ENCODE peak calls at places on chromosomes 16 and 17, in four cellular contexts. S, M, B and O are unnamed samples.

GRCh38 chr17:81196505-81197408 is 26.0 kb downstream of the CEP131 start:
- DNase-seq in S (no peak), M (no peak), B (no peak), O (no peak)

GRCh38 chr17:64599187-64599676 is 62.9 kb downstream of the SMURF2 start:
- DNase-seq in B (no peak), M (peak; percentile 31), S (no peak), O (peak; percentile 40)

GRCh38 chr17:28467456-28468025 is 5.9 kb upstream of the SLC13A2 start:
- DNase-seq in B (no peak), S (no peak), M (no peak), O (no peak)

GRCh38 chr17:27630607-27631408 is at the start of gene LGALS9:
- DNase-seq in S (no peak), B (no peak), M (no peak), O (peak; percentile 89)

GRCh38 chr16:54140057-54140787 is 146.4 kb downstream of the IRX3 start:
- DNase-seq in B (no peak), S (no peak), M (no peak), O (no peak)

GRCh38 chr16:89152831-89153700 is 18.5 kb upstream of the CDH15 start:
- DNase-seq in B (no peak), M (no peak), S (no peak), O (no peak)

GRCh38 chr16:22217890-22218730 is 12.0 kb downstream of the EEF2K start:
- DNase-seq in S (peak; percentile 81), M (no peak), B (no peak), O (no peak)

GRCh38 chr17:28347261-28347891 is 10.0 kb downstream of the POLDIP2 start:
- DNase-seq in B (no peak), S (no peak), M (no peak), O (no peak)

GRCh38 chr17:49290690-49291326 is 60.2 kb upstream of the PHOSPHO1 start:
- DNase-seq in B (no peak), M (no peak), S (no peak), O (peak; percentile 25)

GRCh38 chr17:9959377-9959981 is 54.4 kb upstream of the RCVRN start:
- DNase-seq in B (no peak), S (no peak), M (no peak), O (no peak)

GRCh38 chr16:46914556-46915201 is 30.5 kb downstream of the GPT2 start:
- DNase-seq in B (no peak), S (no peak), M (no peak), O (no peak)

GRCh38 chr17:33732116-33732515 is 439.0 kb upstream of the ASIC2 start:
- DNase-seq in B (no peak), M (no peak), S (no peak), O (no peak)

GRCh38 chr17:62670202-62670821 is 42.8 kb downstream of the MRC2 start:
- DNase-seq in S (no peak), M (no peak), B (peak; percentile 87), O (no peak)

GRCh38 chr17:32502013-32502412 is 15.2 kb downstream of the CDK5R1 start:
- DNase-seq in S (no peak), M (no peak), B (no peak), O (no peak)

GRCh38 chr17:46772879-46773620 is 45.4 kb downstream of the WNT3 start:
- DNase-seq in M (no peak), S (no peak), B (peak; percentile 17), O (no peak)

GRCh38 chr17:44082206-44082605 is 11.7 kb downstream of the G6PC3 start:
- DNase-seq in S (no peak), M (no peak), B (no peak), O (no peak)

GRCh38 chr17:57033296-57033695 is 51.8 kb upstream of the AKAP1 start:
- DNase-seq in M (no peak), B (no peak), S (peak; percentile 86), O (no peak)

GRCh38 chr17:9768381-9768934 is 22.9 kb downstream of the DHRS7C start:
- DNase-seq in S (no peak), B (peak; percentile 17), M (no peak), O (peak; percentile 24)

GRCh38 chr16:85087899-85088569 is 24.2 kb downstream of the CIBAR2 start:
- DNase-seq in M (no peak), S (no peak), B (no peak), O (no peak)

GRCh38 chr16:85359147-85359822 is 247.0 kb upstream of the CIBAR2 start:
- DNase-seq in S (no peak), M (no peak), B (no peak), O (peak; percentile 83)

GRCh38 chr17:82840431-82840831 is 609 bp upstream of the ZNF750 start:
- DNase-seq in M (no peak), B (no peak), S (no peak), O (no peak)

GRCh38 chr17:66636111-66636510 is 198.8 kb upstream of the CACNG5 start:
- DNase-seq in B (no peak), S (no peak), M (no peak), O (no peak)

GRCh38 chr17:37650419-37651003 is 7.3 kb upstream of the DDX52 start:
- DNase-seq in S (no peak), M (no peak), B (peak; percentile 47), O (peak; percentile 66)

GRCh38 chr17:31537558-31537957 is 146.1 kb downstream of the RAB11FIP4 start:
- DNase-seq in B (peak; percentile 11), M (no peak), S (peak; percentile 72), O (no peak)

GRCh38 chr17:59131131-59131530 is 23.9 kb downstream of the SKA2 start:
- DNase-seq in M (no peak), S (no peak), B (no peak), O (no peak)

GRCh38 chr17:2940352-2940751 is 123.1 kb downstream of the OR1D5 start:
- DNase-seq in B (no peak), S (no peak), M (no peak), O (no peak)

GRCh38 chr17:29095439-29095838 is 52.5 kb downstream of the PIPOX start:
- DNase-seq in B (no peak), S (no peak), M (no peak), O (no peak)

GRCh38 chr17:76623271-76624146 is 20.0 kb downstream of the ST6GALNAC1 start:
- DNase-seq in M (peak; percentile 58), S (peak; percentile 81), B (peak; percentile 62), O (peak; percentile 62)

GRCh38 chr17:59804910-59805381 is 87.8 kb downstream of the TUBD1 start:
- DNase-seq in B (peak; percentile 9), M (no peak), S (no peak), O (no peak)

GRCh38 chr17:41345992-41346391 is 4.6 kb downstream of the KRT33A start:
- DNase-seq in M (no peak), S (no peak), B (no peak), O (no peak)

GRCh38 chr16:49876716-49877129 is 20.8 kb upstream of the ZNF423 start:
- DNase-seq in B (peak; percentile 58), M (no peak), S (peak; percentile 84), O (peak; percentile 45)

GRCh38 chr16:27241658-27242057 is 26.9 kb downstream of the NSMCE1 start:
- DNase-seq in B (no peak), S (peak; percentile 56), M (no peak), O (no peak)

GRCh38 chr17:47968836-47969235 is 2.1 kb upstream of the CDK5RAP3 start:
- DNase-seq in B (no peak), S (no peak), M (no peak), O (no peak)

GRCh38 chr17:78343433-78344201 is 16.3 kb downstream of the SOCS3 start:
- DNase-seq in B (no peak), M (peak; percentile 77), S (no peak), O (peak; percentile 43)

GRCh38 chr17:71118039-71118438 is 948.7 kb downstream of the KCNJ2 start:
- DNase-seq in M (no peak), B (peak; percentile 85), S (no peak), O (peak; percentile 33)